ENCODE peak calls at places on chromosomes 7 and 10, in eight cellular contexts. D, G, C, P, X, T, R and Z are unnamed samples.
A peak's percentile ranks its signal among the peaks of the same experiment; 100 is the strongest.

GRCh38 chr10:89301721-89302445 is at the start of gene IFIT2:
- DNase-seq in D (peak; percentile 53), G (no peak), C (peak; percentile 66), P (peak; percentile 65), X (no peak), T (peak; percentile 20), R (no peak), Z (peak; percentile 34)

GRCh38 chr10:126118476-126118875 is 222.1 kb downstream of the FANK1 start:
- DNase-seq in D (no peak), G (no peak), C (no peak), P (no peak), X (no peak), T (no peak), R (no peak), Z (no peak)

GRCh38 chr10:100684688-100685235 is 60.6 kb upstream of the PAX2 start:
- DNase-seq in D (no peak), G (no peak), C (no peak), P (no peak), X (no peak), T (no peak), R (no peak), Z (no peak)

GRCh38 chr10:50563906-50564305 is 59.9 kb downstream of the SGMS1 start:
- DNase-seq in D (peak; percentile 38), G (no peak), C (no peak), P (no peak), X (no peak), T (no peak), R (peak; percentile 61), Z (no peak)

GRCh38 chr7:80146561-80146960 is 11.9 kb downstream of the GNAI1 start:
- DNase-seq in D (no peak), G (no peak), C (no peak), P (no peak), X (no peak), T (no peak), R (no peak), Z (no peak)

GRCh38 chr7:44720301-44720700 is 28.3 kb upstream of the ZMIZ2 start:
- DNase-seq in D (no peak), G (no peak), C (peak; percentile 27), P (no peak), X (no peak), T (no peak), R (no peak), Z (no peak)

GRCh38 chr7:74312418-74313021 is 23.3 kb downstream of the CLIP2 start:
- DNase-seq in D (no peak), G (no peak), C (no peak), P (no peak), X (no peak), T (no peak), R (no peak), Z (peak; percentile 14)

GRCh38 chr7:18849130-18849529 is 268.3 kb downstream of the TWIST1 start:
- DNase-seq in D (no peak), G (no peak), C (no peak), P (no peak), X (no peak), T (no peak), R (no peak), Z (no peak)

GRCh38 chr7:107661081-107661864 is 645 bp downstream of the SLC26A4 start:
- DNase-seq in D (peak; percentile 48), G (peak; percentile 69), C (no peak), P (peak; percentile 80), X (no peak), T (peak; percentile 9), R (peak; percentile 72), Z (peak; percentile 36)

GRCh38 chr10:124827474-124827873 is 25.9 kb downstream of the ABRAXAS2 start:
- DNase-seq in D (no peak), G (no peak), C (peak; percentile 51), P (no peak), X (no peak), T (no peak), R (no peak), Z (no peak)

GRCh38 chr7:131071786-131072504 is 255.7 kb upstream of the MKLN1 start:
- DNase-seq in D (no peak), G (no peak), C (peak; percentile 11), P (no peak), X (no peak), T (peak; percentile 26), R (no peak), Z (no peak)

GRCh38 chr10:30825495-30825894 is 195.9 kb upstream of the LYZL2 start:
- DNase-seq in D (no peak), G (no peak), C (no peak), P (no peak), X (no peak), T (no peak), R (no peak), Z (no peak)

GRCh38 chr7:123024989-123025758 is 29.7 kb upstream of the TAS2R16 start:
- DNase-seq in D (no peak), G (no peak), C (no peak), P (no peak), X (no peak), T (no peak), R (no peak), Z (no peak)

GRCh38 chr10:120460776-120461175 is 3.7 kb downstream of the PLPP4 start:
- DNase-seq in D (no peak), G (no peak), C (no peak), P (no peak), X (no peak), T (no peak), R (no peak), Z (no peak)

GRCh38 chr10:5888352-5888751 is 1.3 kb downstream of the ANKRD16 start:
- DNase-seq in D (peak; percentile 27), G (no peak), C (peak; percentile 16), P (no peak), X (no peak), T (no peak), R (no peak), Z (no peak)

GRCh38 chr10:6173203-6173602 is 29.5 kb upstream of the PFKFB3 start:
- DNase-seq in D (no peak), G (no peak), C (peak; percentile 65), P (peak; percentile 76), X (no peak), T (no peak), R (peak; percentile 66), Z (no peak)

GRCh38 chr7:11858668-11859302 is 26.8 kb upstream of the THSD7A start:
- DNase-seq in D (no peak), G (no peak), C (no peak), P (no peak), X (no peak), T (no peak), R (no peak), Z (no peak)

GRCh38 chr10:117830832-117831231 is 215.9 kb downstream of the RAB11FIP2 start:
- DNase-seq in D (peak; percentile 34), G (no peak), C (no peak), P (peak; percentile 56), X (no peak), T (no peak), R (peak; percentile 47), Z (no peak)